ENCODE peak calls at places on chromosomes 7 and 10, in five cellular contexts. Z, J, L, H and Q are unnamed samples.

GRCh38 chr7:94971051-94971867 is 63.9 kb downstream of the PPP1R9A start:
- DNase-seq in Z (no peak), J (no peak), L (no peak), H (peak; percentile 72), Q (no peak)

GRCh38 chr7:157612664-157613561 is 276.1 kb downstream of the DNAJB6 start:
- DNase-seq in Z (no peak), J (no peak), L (no peak), H (no peak), Q (no peak)

GRCh38 chr10:121734517-121735137 is 136.4 kb upstream of the FGFR2 start:
- DNase-seq in Z (no peak), J (peak; percentile 10), L (no peak), H (peak; percentile 28), Q (no peak)

GRCh38 chr7:144468990-144469732 is 65.7 kb upstream of the NOBOX start:
- DNase-seq in Z (no peak), J (no peak), L (no peak), H (no peak), Q (no peak)

GRCh38 chr10:110357252-110357780 is 52.6 kb upstream of the SMNDC1 start:
- DNase-seq in Z (peak; percentile 83), J (peak; percentile 25), L (peak; percentile 99), H (peak; percentile 30), Q (peak; percentile 92)

GRCh38 chr10:33193057-33193866 is 141.2 kb downstream of the NRP1 start:
- DNase-seq in Z (no peak), J (peak; percentile 66), L (peak; percentile 87), H (peak; percentile 80), Q (no peak)

GRCh38 chr7:3605222-3605621 is 304.2 kb downstream of the SDK1 start:
- DNase-seq in Z (no peak), J (peak; percentile 4), L (peak; percentile 56), H (no peak), Q (no peak)

GRCh38 chr7:2838873-2839578 is 5.1 kb downstream of the GNA12 start:
- DNase-seq in Z (no peak), J (no peak), L (no peak), H (no peak), Q (no peak)

GRCh38 chr10:12566161-12567115 is 217.1 kb downstream of the CAMK1D start:
- DNase-seq in Z (no peak), J (no peak), L (peak; percentile 52), H (no peak), Q (no peak)

GRCh38 chr7:73612598-73613269 is 11.6 kb downstream of the MLXIPL start:
- DNase-seq in Z (no peak), J (peak; percentile 58), L (peak; percentile 29), H (peak; percentile 99), Q (no peak)

GRCh38 chr7:138832966-138833365 is 35.0 kb upstream of the ATP6V0A4 start:
- DNase-seq in Z (no peak), J (no peak), L (no peak), H (no peak), Q (no peak)

GRCh38 chr7:127995157-127995865 is 35.9 kb downstream of the LRRC4 start:
- DNase-seq in Z (no peak), J (no peak), L (peak; percentile 72), H (no peak), Q (no peak)

GRCh38 chr10:1464866-1465265 is 272.5 kb downstream of the ADARB2 start:
- DNase-seq in Z (no peak), J (no peak), L (no peak), H (no peak), Q (no peak)
- H3K4me3 ChIP-seq in Z (no peak overlapping the region), J (no peak overlapping the region), L (no peak overlapping the region), H (no peak overlapping the region), Q (no peak overlapping the region)

GRCh38 chr7:27585781-27586447 is 76.8 kb downstream of the HIBADH start:
- DNase-seq in Z (no peak), J (no peak), L (no peak), H (no peak), Q (no peak)
- TF ChIP-seq CTCF in Z (no peak), J (no peak), L (peak; percentile 2), H (no peak), Q (no peak)

GRCh38 chr10:21500578-21500910 is 24.9 kb downstream of the SKIDA1 start:
- DNase-seq in Z (no peak), J (no peak), L (no peak), H (no peak), Q (no peak)

GRCh38 chr10:21498416-21498815 is 27.1 kb downstream of the SKIDA1 start:
- DNase-seq in Z (no peak), J (no peak), L (no peak), H (no peak), Q (no peak)

GRCh38 chr10:21499910-21500577 is 25.4 kb downstream of the SKIDA1 start:
- DNase-seq in Z (no peak), J (no peak), L (no peak), H (no peak), Q (no peak)

GRCh38 chr10:21498977-21499376 is 26.5 kb downstream of the SKIDA1 start:
- DNase-seq in Z (no peak), J (no peak), L (no peak), H (no peak), Q (no peak)

GRCh38 chr10:21499580-21499909 is 25.9 kb downstream of the SKIDA1 start:
- DNase-seq in Z (no peak), J (no peak), L (no peak), H (no peak), Q (no peak)
- H3K4me3 ChIP-seq in Z (no peak overlapping the region), J (no peak overlapping the region), L (no peak overlapping the region), H (no peak overlapping the region), Q (no peak overlapping the region)

GRCh38 chr7:45872116-45873034 is 507 bp downstream of the CCDC201 start:
- DNase-seq in Z (no peak), J (no peak), L (no peak), H (peak; percentile 57), Q (no peak)
- TF ChIP-seq CTCF in Z (peak; percentile 58), J (peak; percentile 65), L (peak; percentile 43), H (peak; percentile 89), Q (peak; percentile 37)

GRCh38 chr7:100677308-100678095 is 4.0 kb downstream of the GNB2 start:
- DNase-seq in Z (no peak), J (no peak), L (no peak), H (no peak), Q (no peak)

GRCh38 chr7:100675581-100676350 is 2.2 kb downstream of the GNB2 start:
- DNase-seq in Z (no peak), J (peak; percentile 67), L (peak; percentile 59), H (no peak), Q (no peak)

GRCh38 chr7:100674441-100675407 is 1.2 kb downstream of the GNB2 start:
- DNase-seq in Z (no peak), J (peak; percentile 26), L (no peak), H (no peak), Q (no peak)

GRCh38 chr7:100678291-100678984 is 4.9 kb downstream of the GNB2 start:
- DNase-seq in Z (no peak), J (no peak), L (no peak), H (no peak), Q (no peak)

DNA sequence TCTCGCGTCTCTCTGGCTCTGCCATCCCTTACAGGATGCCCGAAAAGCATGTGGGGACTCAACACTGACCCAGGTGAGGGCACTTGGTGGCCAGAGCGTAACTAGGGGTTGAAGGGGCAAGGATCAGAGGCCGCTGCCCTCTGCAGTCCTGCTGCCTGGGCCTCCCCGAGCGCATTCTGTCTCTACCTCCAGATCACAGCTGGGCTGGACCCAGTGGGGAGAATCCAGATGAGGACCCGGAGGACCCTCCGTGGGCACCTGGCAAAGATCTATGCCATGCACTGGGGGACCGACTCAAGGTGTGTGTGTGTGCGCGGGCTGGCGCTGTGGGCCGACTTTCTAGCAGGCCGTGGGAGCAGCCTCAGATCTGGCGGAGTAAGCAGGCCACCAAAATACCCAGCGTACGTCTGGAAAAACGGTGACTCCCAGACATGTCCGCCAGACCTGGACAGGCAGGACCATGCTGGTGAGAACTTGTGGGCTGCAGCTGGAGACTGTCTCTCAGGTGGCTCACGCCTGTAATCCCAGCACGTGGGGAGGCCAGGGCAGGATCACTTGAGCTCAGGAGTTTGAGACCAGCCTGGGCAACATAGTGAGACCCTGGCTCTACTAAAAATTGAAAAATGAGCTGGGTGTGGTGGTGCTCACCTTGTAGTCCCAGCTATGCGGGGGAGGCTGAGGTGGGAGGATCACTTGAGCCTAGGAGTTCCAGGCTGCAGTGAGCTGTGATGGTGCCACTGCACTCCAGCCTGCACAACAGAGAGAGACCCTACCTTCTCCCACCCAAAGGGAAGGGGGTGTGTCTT is 3.2 kb downstream of the GNB2 start:
- DNase-seq in Z (no peak), J (no peak), L (no peak), H (no peak), Q (no peak)
- H3K4me3 ChIP-seq in Z (peak overlapping the region; percentile 94), J (no peak overlapping the region), L (peak overlapping the region; percentile 85), H (no peak overlapping the region), Q (peak overlapping the region; percentile 81)

DNA sequence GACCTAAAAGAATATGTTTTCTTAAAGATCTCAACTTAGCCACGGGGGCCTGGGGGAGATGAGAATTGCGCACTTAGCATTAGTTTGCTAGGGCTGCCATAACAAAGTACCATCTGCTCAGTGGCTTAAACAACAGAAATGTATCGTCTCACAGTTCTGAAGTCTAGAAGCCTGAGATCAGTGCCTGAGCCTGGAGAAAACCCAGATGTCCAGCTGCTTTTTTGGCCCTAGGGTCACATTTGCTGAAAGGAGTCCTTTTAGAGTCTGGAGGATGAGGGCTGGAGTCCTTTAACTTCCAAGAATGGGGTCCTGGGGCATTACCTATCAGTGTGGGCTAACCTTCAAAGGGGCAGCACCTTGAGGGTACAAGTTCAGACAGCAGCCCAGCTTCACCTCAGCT is 48.2 kb downstream of the SMURF1 start:
- DNase-seq in Z (no peak), J (no peak), L (peak; percentile 16), H (no peak), Q (no peak)
- TF ChIP-seq CTCF in Z (no peak), J (no peak), L (no peak), H (no peak), Q (no peak)

DNA sequence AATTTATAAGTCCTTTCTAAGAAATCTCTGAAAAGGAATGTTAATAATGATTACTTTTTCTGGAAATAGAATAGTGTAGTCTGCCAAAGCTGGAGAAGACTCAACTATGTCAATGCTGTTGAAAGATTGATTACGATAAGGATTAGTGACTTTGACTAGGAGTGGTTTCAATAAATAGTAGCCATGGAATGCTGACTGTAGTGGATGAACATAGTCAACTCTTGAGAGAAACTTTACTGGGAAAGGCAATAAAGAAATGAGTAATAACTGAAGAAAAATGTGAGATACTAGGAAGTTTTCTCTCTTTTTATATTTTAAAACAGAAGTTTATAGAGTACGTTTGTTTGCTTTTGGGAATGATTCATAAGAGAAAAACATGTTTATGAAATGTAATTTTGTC is 105.0 kb upstream of the CDK13 start:
- DNase-seq in Z (no peak), J (no peak), L (no peak), H (no peak), Q (no peak)
- H3K4me3 ChIP-seq in Z (no peak overlapping the region), J (no peak overlapping the region), L (no peak overlapping the region), H (no peak overlapping the region), Q (no peak overlapping the region)

DNA sequence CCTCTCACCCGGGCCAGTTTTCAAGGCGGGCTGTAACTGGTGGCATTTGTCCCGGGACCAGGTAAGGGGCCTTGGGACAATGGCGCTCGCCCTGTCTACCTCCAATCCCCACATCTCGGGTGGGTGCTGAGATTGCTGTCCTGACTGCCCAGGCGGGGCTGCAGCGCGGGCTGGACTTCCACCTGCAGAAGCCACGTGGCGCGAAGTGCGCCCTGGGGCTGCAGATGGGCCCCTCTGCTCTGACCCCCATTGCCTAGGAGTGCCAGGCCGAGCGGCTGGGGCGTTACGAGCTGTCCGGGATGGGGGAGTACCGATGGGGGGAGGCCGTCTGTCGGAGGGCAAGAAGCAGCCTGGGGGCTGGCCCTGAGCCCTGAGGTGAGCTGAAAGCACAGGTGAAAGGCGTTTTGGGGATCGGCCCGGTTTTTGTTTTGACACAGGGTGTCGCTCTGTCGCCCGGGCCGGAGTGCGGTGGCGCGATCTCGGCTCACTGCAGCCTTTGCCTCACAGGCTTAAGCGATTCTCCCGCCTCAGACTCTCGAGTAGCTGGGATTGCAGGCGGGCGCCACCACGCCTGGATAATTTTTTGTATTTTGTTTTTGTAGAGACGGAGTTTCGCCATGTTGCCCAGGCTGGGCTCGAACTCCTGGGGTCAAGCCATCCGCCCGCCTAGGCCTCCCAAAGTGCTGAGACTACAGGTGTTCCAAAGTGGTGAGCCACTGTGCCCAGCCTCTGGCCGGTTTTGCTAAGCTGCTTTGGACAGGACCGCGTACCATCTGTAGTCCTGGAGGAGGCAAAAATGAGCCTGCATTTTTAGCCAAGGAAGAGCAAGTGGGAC is at the start of gene SFXN2:
- DNase-seq in Z (no peak), J (no peak), L (no peak), H (no peak), Q (no peak)
- TF ChIP-seq CTCF in Z (no peak), J (peak; percentile 3), L (no peak), H (peak; percentile 54), Q (no peak)